ENCODE peak calls at places on chromosomes 5 and 9, in eight cellular contexts. X, W, O, G, C, T, U and H are unnamed samples.

GRCh38 chr9:120308495-120308894 is 271.5 kb downstream of the CDK5RAP2 start:
- DNase-seq in X (no peak), W (no peak), O (no peak), G (no peak), C (no peak), T (no peak), U (no peak), H (no peak)

GRCh38 chr9:129703667-129704355 is 38.4 kb downstream of the PRRX2 start:
- DNase-seq in X (no peak), W (no peak), O (no peak), G (peak; percentile 78), C (no peak), T (no peak), U (peak; percentile 94), H (no peak)

GRCh38 chr9:99244300-99245260 is 22.5 kb downstream of the SEC61B start:
- DNase-seq in X (no peak), W (no peak), O (no peak), G (no peak), C (no peak), T (peak; percentile 44), U (no peak), H (peak; percentile 31)

GRCh38 chr9:36517131-36517530 is 55.6 kb upstream of the MELK start:
- DNase-seq in X (no peak), W (no peak), O (no peak), G (no peak), C (no peak), T (no peak), U (no peak), H (no peak)

GRCh38 chr5:115544371-115545064 is at the start of gene FEM1C:
- DNase-seq in X (peak; percentile 100), W (peak; percentile 95), O (peak; percentile 89), G (peak; percentile 99), C (peak; percentile 94), T (peak; percentile 98), U (peak; percentile 100), H (peak; percentile 95)

GRCh38 chr5:5031665-5032064 is 108.5 kb upstream of the ADAMTS16 start:
- DNase-seq in X (no peak), W (no peak), O (no peak), G (no peak), C (no peak), T (no peak), U (no peak), H (no peak)

GRCh38 chr9:18606281-18606680 is 132.3 kb downstream of the ADAMTSL1 start:
- DNase-seq in X (no peak), W (no peak), O (no peak), G (no peak), C (no peak), T (no peak), U (no peak), H (no peak)

GRCh38 chr9:71145179-71145578 is 23.8 kb upstream of the TRPM3 start:
- DNase-seq in X (no peak), W (no peak), O (no peak), G (no peak), C (no peak), T (no peak), U (no peak), H (no peak)

GRCh38 chr5:132254321-132254977 is 3.0 kb upstream of the PDLIM4 start:
- DNase-seq in X (no peak), W (peak; percentile 34), O (no peak), G (no peak), C (no peak), T (no peak), U (peak; percentile 82), H (no peak)